ENCODE peak calls at places on chromosomes 11 and 22, in seven cellular contexts. S, R, T, X, Z, W and C are unnamed samples.

GRCh38 chr11:103294516-103294915 is 185.3 kb downstream of the DYNC2H1 start:
- DNase-seq in S (no peak), T (no peak), R (peak), X (no peak), W (peak), Z (no peak), C (no peak)

GRCh38 chr11:122895591-122895990 is 13.0 kb downstream of the JHY start:
- DNase-seq in T (no peak), W (no peak), R (no peak), S (no peak), Z (no peak), X (no peak), C (peak)

GRCh38 chr11:118699508-118700220 is 20.2 kb upstream of the TREH start:
- DNase-seq in Z (no peak), X (no peak), W (no peak), R (no peak), T (no peak), S (no peak), C (no peak)

GRCh38 chr22:42997577-42997976 is 17.4 kb downstream of the PACSIN2 start:
- DNase-seq in W (no peak), Z (no peak), X (no peak), S (peak), R (no peak), T (no peak), C (no peak)

GRCh38 chr11:63944987-63945386 is 6.2 kb downstream of the NAA40 start:
- DNase-seq in S (no peak), Z (no peak), W (no peak), X (no peak), R (no peak), T (no peak), C (no peak)

GRCh38 chr22:43482310-43482625 is 70.5 kb downstream of the MPPED1 start:
- DNase-seq in X (no peak), R (no peak), T (no peak), S (no peak), Z (no peak), W (no peak), C (no peak)

GRCh38 chr22:50276143-50276542 is 6.0 kb upstream of the MAPK11 start:
- DNase-seq in X (no peak), W (peak), S (no peak), T (no peak), Z (no peak), R (no peak), C (peak)

GRCh38 chr11:35208795-35209194 is 69.8 kb downstream of the CD44 start:
- DNase-seq in Z (no peak), T (no peak), X (no peak), S (no peak), R (no peak), W (no peak), C (no peak)

GRCh38 chr11:68012843-68013610 is 2.9 kb downstream of the ALDH3B1 start:
- DNase-seq in R (peak), T (no peak), Z (no peak), S (peak), X (no peak), W (peak), C (peak)

GRCh38 chr22:43180670-43181069 is 6.3 kb downstream of the TTLL12 start:
- DNase-seq in T (no peak), S (no peak), Z (no peak), X (no peak), W (no peak), R (no peak), C (no peak)

GRCh38 chr11:13316528-13316961 is 39.0 kb downstream of the BMAL1 start:
- DNase-seq in S (peak), R (peak), Z (no peak), T (no peak), X (no peak), W (peak), C (peak)

GRCh38 chr22:19941365-19942070 is at the start of the genes COMT and TXNRD2:
- DNase-seq in W (peak), T (no peak), S (no peak), X (peak), R (peak), Z (no peak), C (peak)

GRCh38 chr11:57649826-57650738 is at the start of gene YPEL4:
- DNase-seq in W (peak), X (no peak), Z (no peak), R (peak), S (peak), T (peak), C (peak)

GRCh38 chr22:45441158-45441557 is 27.7 kb downstream of the RIBC2 start:
- DNase-seq in Z (peak), T (peak), W (peak), R (peak), X (no peak), S (peak), C (peak)

GRCh38 chr11:15955595-15955994 is 400.8 kb downstream of the SOX6 start:
- DNase-seq in X (no peak), S (no peak), W (peak), R (peak), T (no peak), Z (no peak), C (peak)

GRCh38 chr11:8867035-8867434 is 44.0 kb upstream of the AKIP1 start:
- DNase-seq in S (no peak), R (peak), W (peak), Z (no peak), T (no peak), X (no peak), C (peak)

GRCh38 chr11:104054911-104055529 is 18.6 kb downstream of the DDI1 start:
- DNase-seq in Z (no peak), W (no peak), X (no peak), S (no peak), T (no peak), R (no peak), C (no peak)

GRCh38 chr22:45262931-45263789 is 21.6 kb upstream of the UPK3A start:
- DNase-seq in X (no peak), S (no peak), T (no peak), R (peak), W (no peak), Z (no peak), C (no peak)

GRCh38 chr22:29129644-29130201 is 56.9 kb downstream of the KREMEN1 start:
- DNase-seq in S (no peak), T (no peak), Z (no peak), X (no peak), W (no peak), R (no peak), C (no peak)

GRCh38 chr22:33271390-33272161 is 213.4 kb upstream of the SYN3 start:
- DNase-seq in R (no peak), Z (no peak), S (no peak), X (no peak), T (no peak), W (peak), C (peak)

GRCh38 chr11:19232910-19233503 is 7.7 kb downstream of the E2F8 start:
- DNase-seq in R (peak), T (no peak), W (peak), X (no peak), Z (no peak), S (peak), C (peak)

GRCh38 chr11:61911701-61912529 is 5.5 kb downstream of the RAB3IL1 start:
- DNase-seq in S (no peak), T (no peak), Z (no peak), R (no peak), W (no peak), X (no peak), C (no peak)

GRCh38 chr11:102983491-102983890 is 28.0 kb upstream of the MMP13 start:
- DNase-seq in W (no peak), S (no peak), Z (no peak), X (no peak), T (no peak), R (no peak), C (no peak)

GRCh38 chr11:84922212-84922805 is 704.8 kb downstream of the DLG2 start:
- DNase-seq in S (no peak), R (no peak), X (no peak), W (no peak), T (no peak), Z (no peak), C (no peak)

GRCh38 chr22:23119492-23120414 is 22.0 kb downstream of the RSPH14 start:
- DNase-seq in X (no peak), T (no peak), S (no peak), R (no peak), Z (no peak), W (no peak), C (no peak)

GRCh38 chr11:82701847-82702520 is 31.7 kb downstream of the FAM181B start:
- DNase-seq in X (no peak), Z (peak), R (peak), W (peak), T (no peak), S (peak), C (peak)

GRCh38 chr11:44954051-44954906 is 3.6 kb upstream of the TP53I11 start:
- DNase-seq in T (no peak), R (no peak), W (no peak), S (no peak), Z (no peak), X (no peak), C (no peak)

GRCh38 chr22:48882636-48883200 is 945.0 kb downstream of the BRD1 start:
- DNase-seq in S (no peak), Z (no peak), T (no peak), X (no peak), W (no peak), R (no peak), C (no peak)

GRCh38 chr11:119051440-119052162 is 5.4 kb downstream of the HYOU1 start:
- DNase-seq in X (no peak), R (no peak), W (no peak), T (no peak), S (no peak), Z (no peak), C (no peak)

GRCh38 chr22:24727218-24727851 is 47.2 kb downstream of the PIWIL3 start:
- DNase-seq in R (peak), X (no peak), T (no peak), Z (no peak), W (peak), S (peak), C (peak)

GRCh38 chr22:23530106-23530505 is 50.0 kb downstream of the IGLL1 start:
- DNase-seq in S (no peak), W (no peak), T (no peak), R (no peak), Z (no peak), X (no peak), C (no peak)

GRCh38 chr11:23192256-23192655 is 332.0 kb upstream of the CCDC179 start:
- DNase-seq in S (no peak), Z (no peak), X (no peak), R (no peak), T (no peak), W (peak), C (peak)

GRCh38 chr11:61883327-61883726 is 8.0 kb downstream of the FADS3 start:
- DNase-seq in S (no peak), W (no peak), R (no peak), X (no peak), Z (no peak), T (no peak), C (no peak)

GRCh38 chr11:26227311-26227710 is 104.6 kb upstream of the ANO3 start:
- DNase-seq in S (peak), R (peak), T (no peak), Z (no peak), W (peak), X (no peak), C (peak)

GRCh38 chr11:19975414-19975990 is 184.8 kb downstream of the DBX1 start:
- DNase-seq in S (no peak), W (no peak), X (no peak), Z (no peak), T (no peak), R (no peak), C (no peak)